ENCODE peak calls at places on chromosomes 12 and 14, in five cellular contexts. T is H7; J is left ventricle myocardium inferior; E is CD8-positive, alpha-beta memory T cell; I is BE2C. G is an unnamed sample.

GRCh38 chr12:44672042-44672441 is 204.1 kb downstream of the NELL2 start:
- DNase-seq in T (no peak), J (no peak), E (no peak), I (no peak), G (no peak)

GRCh38 chr14:65184032-65184764 is 81.9 kb upstream of the MAX start:
- DNase-seq in T (peak; percentile 34), J (no peak), E (no peak), I (no peak), G (no peak)

GRCh38 chr12:15546102-15546701 is 223.9 kb downstream of the PTPRO start:
- DNase-seq in T (no peak), J (no peak), E (no peak), I (no peak), G (peak; percentile 58)

GRCh38 chr12:55188974-55189556 is 31.8 kb upstream of the OR10A7 start:
- DNase-seq in T (peak; percentile 23), J (no peak), E (no peak), I (peak; percentile 56), G (peak; percentile 23)

GRCh38 chr12:46372852-46373302 is 304 bp upstream of the SLC38A2 start:
- DNase-seq in T (peak; percentile 98), J (no peak), E (no peak), I (no peak), G (no peak)

GRCh38 chr12:93570552-93571359 is 1.7 kb upstream of the SOCS2 start:
- DNase-seq in T (peak; percentile 95), J (peak; percentile 95), E (peak; percentile 70), I (peak; percentile 82), G (peak; percentile 78)

GRCh38 chr14:55540847-55541773 is 38.9 kb upstream of the KTN1 start:
- DNase-seq in T (no peak), J (no peak), E (no peak), I (no peak), G (no peak)

GRCh38 chr12:130632582-130633174 is 83.4 kb downstream of the RIMBP2 start:
- DNase-seq in T (no peak), J (no peak), E (no peak), I (no peak), G (no peak)

GRCh38 chr12:123954647-123955350 is 17.8 kb downstream of the CCDC92 start:
- DNase-seq in T (peak; percentile 26), J (no peak), E (no peak), I (no peak), G (no peak)

GRCh38 chr12:104764225-104765073 is 193.6 kb downstream of the SLC41A2 start:
- DNase-seq in T (no peak), J (no peak), E (no peak), I (no peak), G (peak; percentile 41)

GRCh38 chr12:67442347-67442841 is 173.2 kb downstream of the CAND1 start:
- DNase-seq in T (no peak), J (peak; percentile 21), E (no peak), I (peak; percentile 53), G (no peak)

GRCh38 chr12:96879301-96879700 is 27.8 kb upstream of the NEDD1 start:
- DNase-seq in T (no peak), J (no peak), E (no peak), I (no peak), G (no peak)

GRCh38 chr12:93707836-93708235 is 30.7 kb downstream of the CRADD start:
- DNase-seq in T (no peak), J (no peak), E (no peak), I (no peak), G (no peak)

GRCh38 chr14:28116716-28117115 is 649.9 kb upstream of the FOXG1 start:
- DNase-seq in T (no peak), J (no peak), E (no peak), I (peak; percentile 35), G (no peak)

GRCh38 chr14:66401447-66402095 is 84.6 kb upstream of the CCDC196 start:
- DNase-seq in T (no peak), J (no peak), E (no peak), I (peak; percentile 17), G (no peak)

GRCh38 chr14:70954068-70954467 is 46.8 kb downstream of the PCNX1 start:
- DNase-seq in T (no peak), J (no peak), E (no peak), I (no peak), G (no peak)

GRCh38 chr12:91931110-91931509 is 214.5 kb downstream of the BTG1 start:
- DNase-seq in T (no peak), J (no peak), E (no peak), I (no peak), G (no peak)

GRCh38 chr12:46661161-46661845 is 164.5 kb downstream of the SLC38A4 start:
- DNase-seq in T (peak; percentile 33), J (no peak), E (no peak), I (peak; percentile 30), G (peak; percentile 33)

GRCh38 chr12:574475-575128 is 88.6 kb downstream of the NINJ2 start:
- DNase-seq in T (no peak), J (no peak), E (no peak), I (no peak), G (no peak)

GRCh38 chr12:111685322-111685810 is 390 bp downstream of the BRAP start:
- DNase-seq in T (no peak), J (no peak), E (no peak), I (no peak), G (no peak)

GRCh38 chr12:31006416-31007152 is 67.1 kb upstream of the DDX11 start:
- DNase-seq in T (no peak), J (no peak), E (no peak), I (no peak), G (no peak)

GRCh38 chr12:111455448-111456320 is 50.0 kb downstream of the SH2B3 start:
- DNase-seq in T (peak; percentile 8), J (no peak), E (no peak), I (no peak), G (no peak)

GRCh38 chr12:75666980-75667359 is 155.6 kb upstream of the KRR1 start:
- DNase-seq in T (peak; percentile 1), J (no peak), E (no peak), I (no peak), G (no peak)

GRCh38 chr14:22540286-22540685 is 48.7 kb downstream of the DAD1 start:
- DNase-seq in T (no peak), J (no peak), E (no peak), I (no peak), G (no peak)

GRCh38 chr14:45610303-45610702 is 357.3 kb upstream of the MIS18BP1 start:
- DNase-seq in T (no peak), J (no peak), E (no peak), I (no peak), G (no peak)

GRCh38 chr12:106696861-106697417 is 77.5 kb upstream of the RIC8B start:
- DNase-seq in T (no peak), J (no peak), E (no peak), I (peak; percentile 48), G (no peak)

GRCh38 chr12:106090586-106091411 is 48.0 kb downstream of the NUAK1 start:
- DNase-seq in T (no peak), J (no peak), E (no peak), I (no peak), G (no peak)

GRCh38 chr14:105066285-105067071 is 1.2 kb upstream of the GPR132 start:
- DNase-seq in T (no peak), J (no peak), E (no peak), I (no peak), G (peak; percentile 65)

GRCh38 chr14:21308132-21308478 is 28.2 kb downstream of the RPGRIP1 start:
- DNase-seq in T (no peak), J (no peak), E (no peak), I (no peak), G (no peak)

GRCh38 chr14:21308479-21309237 is 28.8 kb downstream of the RPGRIP1 start:
- DNase-seq in T (peak; percentile 80), J (peak; percentile 44), E (peak; percentile 44), I (peak; percentile 87), G (peak; percentile 84)

GRCh38 chr14:21309956-21310355 is 30.1 kb downstream of the RPGRIP1 start:
- DNase-seq in T (no peak), J (no peak), E (no peak), I (no peak), G (no peak)

GRCh38 chr14:21309238-21309636 is 29.4 kb downstream of the RPGRIP1 start:
- DNase-seq in T (no peak), J (no peak), E (no peak), I (no peak), G (no peak)

DNA sequence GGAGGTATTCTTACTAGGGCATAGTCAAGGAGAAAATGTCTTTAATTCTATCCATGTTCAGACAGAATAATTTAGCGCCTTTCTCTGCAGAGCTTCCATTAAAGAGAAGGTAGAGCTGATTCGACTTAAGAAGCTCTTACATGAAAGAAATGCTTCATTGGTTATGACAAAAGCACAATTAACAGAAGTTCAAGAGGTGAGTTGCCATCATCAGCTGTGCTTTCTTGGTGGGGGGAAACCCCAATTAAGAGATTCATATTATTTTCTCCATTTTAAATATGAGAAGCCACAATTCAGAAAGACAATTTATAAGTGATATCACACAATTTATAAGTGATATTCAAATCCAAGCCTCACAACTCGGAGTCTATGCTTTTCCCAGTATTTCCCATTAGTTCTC is 27.8 kb downstream of the RPGRIP1 start:
- DNase-seq in T (no peak), J (no peak), E (no peak), I (no peak), G (peak; percentile 34)
- H3K4me3 ChIP-seq in T (no peak overlapping the region), J (no peak overlapping the region), E (no peak overlapping the region), I (no peak overlapping the region), G (no peak overlapping the region)

DNA sequence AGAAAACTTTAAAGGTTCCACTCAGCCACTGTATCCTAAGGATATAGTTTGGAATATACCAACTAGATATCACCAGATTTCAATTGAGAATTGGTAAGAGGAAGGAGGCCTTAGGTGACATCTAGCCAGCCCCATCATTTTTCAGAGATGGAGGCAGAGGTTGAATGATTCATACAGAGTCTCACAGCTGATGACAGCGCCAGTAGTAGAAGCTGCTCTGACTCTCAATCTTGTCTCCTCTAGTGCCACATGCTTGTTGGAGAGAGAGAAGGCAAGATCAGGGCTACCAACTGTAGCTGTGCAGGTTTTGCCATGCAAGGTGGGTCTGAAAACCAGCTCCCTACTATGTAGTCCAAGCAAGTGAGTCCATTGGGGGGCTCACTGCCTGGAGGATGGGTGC is 6.1 kb downstream of the FRMD6 start:
- DNase-seq in T (no peak), J (no peak), E (no peak), I (no peak), G (no peak)
- H3K36me3 ChIP-seq in T (no peaks in the 10 kb centered on the region), J (no peaks in the 10 kb centered on the region), E (no peaks in the 10 kb centered on the region), I (peaks cover 3% of the 10 kb centered on the region), G (no peaks in the 10 kb centered on the region)

DNA sequence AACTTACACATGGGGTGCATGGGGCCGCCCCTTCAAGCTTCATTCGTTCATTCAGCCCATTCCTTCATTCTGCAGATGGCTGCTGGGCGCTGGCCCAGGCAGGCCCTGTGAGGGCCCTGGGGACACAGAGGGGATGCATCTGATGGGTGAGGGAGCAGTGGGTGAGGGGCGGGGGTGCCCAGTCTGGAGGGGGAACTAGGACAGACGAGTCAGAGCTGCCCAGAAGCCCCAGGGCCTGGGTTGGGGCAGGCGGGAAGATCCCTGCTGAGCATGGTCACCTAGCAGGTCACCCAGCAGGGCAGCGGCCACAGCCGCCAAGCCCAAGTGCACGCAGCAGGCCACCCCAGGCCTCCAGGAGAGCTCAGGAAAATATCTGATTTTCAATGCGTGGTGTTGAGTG is 14.1 kb downstream of the TRMT61A start:
- DNase-seq in T (no peak), J (no peak), E (no peak), I (peak; percentile 14), G (no peak)
- H3K4me3 ChIP-seq in T (no peak overlapping the region), J (no peak overlapping the region), E (no peak overlapping the region), I (no peak overlapping the region), G (no peak overlapping the region)

DNA sequence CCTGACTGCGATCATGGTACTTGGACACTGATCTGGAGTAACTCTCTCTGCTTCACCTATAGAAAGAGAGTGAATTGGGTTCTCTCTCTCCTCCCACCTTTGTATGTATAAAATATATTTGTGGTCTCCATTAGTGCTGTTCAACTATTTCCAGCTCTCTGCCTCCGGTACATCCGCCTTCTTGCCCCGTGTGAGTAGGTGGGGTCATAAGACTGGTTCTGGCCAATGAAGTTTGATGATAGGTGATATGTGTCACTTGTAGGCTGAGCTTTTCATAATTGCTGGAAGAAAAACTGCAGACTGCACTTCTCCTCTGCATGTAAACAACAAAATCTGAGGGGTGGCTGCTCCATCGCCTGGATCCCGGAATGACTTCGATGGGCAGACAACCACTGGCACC is 210.4 kb downstream of the EXOC5 start:
- DNase-seq in T (no peak), J (no peak), E (no peak), I (no peak), G (no peak)
- H3K36me3 ChIP-seq in T (no peaks in the 10 kb centered on the region), J (no peaks in the 10 kb centered on the region), E (no peaks in the 10 kb centered on the region), I (no peaks in the 10 kb centered on the region), G (no peaks in the 10 kb centered on the region)